ENCODE peak calls at places on chromosome 16, in nine cellular contexts. V is heart left ventricle, S is glutamatergic neuron, F is right atrium auricular region, A is nephron progenitor cell, Q is psoas muscle, J is upper lobe of right lung, I is fibroblast of mammary gland, P is AG10803. L is an unnamed sample.
A peak's percentile ranks its signal among the peaks of the same experiment; 100 is the strongest.

GRCh38 chr16:52563767-52564611 is 17.0 kb upstream of the TOX3 start:
- DNase-seq in A (no peak), J (no peak), S (no peak), I (no peak), F (no peak), Q (no peak), V (no peak), P (no peak), L (no peak)

GRCh38 chr16:35102780-35103403 is 1643.5 kb downstream of the TP53TG3F start:
- DNase-seq in I (no peak), A (no peak), P (no peak), V (no peak), J (no peak), S (no peak), F (no peak), Q (no peak), L (peak; percentile 16)

GRCh38 chr16:78094998-78095397 is 4.5 kb upstream of the WWOX start:
- DNase-seq in J (no peak), A (no peak), F (no peak), V (no peak), P (no peak), S (no peak), Q (no peak), I (no peak), L (no peak)

GRCh38 chr16:85924675-85925074 is 25.7 kb downstream of the IRF8 start:
- DNase-seq in V (no peak), S (no peak), A (no peak), P (peak; percentile 9), J (no peak), F (no peak), I (peak; percentile 31), Q (no peak), L (peak; percentile 70)

GRCh38 chr16:30755955-30756780 is 5.7 kb downstream of the CFAP119 start:
- DNase-seq in I (no peak), A (no peak), Q (no peak), F (no peak), V (no peak), S (no peak), P (no peak), J (peak; percentile 19), L (no peak)

GRCh38 chr16:81634380-81635121 is 144.5 kb upstream of the PLCG2 start:
- DNase-seq in S (no peak), A (no peak), Q (no peak), F (no peak), I (no peak), V (no peak), J (no peak), P (no peak), L (no peak)

GRCh38 chr16:87348616-87349157 is 31.5 kb upstream of the C16orf95 start:
- DNase-seq in F (no peak), A (no peak), J (no peak), P (no peak), Q (no peak), I (no peak), V (no peak), S (no peak), L (no peak)

GRCh38 chr16:5502467-5502869 is 404.9 kb upstream of the EEF2KMT start:
- DNase-seq in F (no peak), P (no peak), Q (no peak), J (no peak), A (peak; percentile 53), V (no peak), S (peak; percentile 62), I (no peak), L (peak; percentile 10)

GRCh38 chr16:17166095-17166494 is 304.7 kb downstream of the XYLT1 start:
- DNase-seq in Q (no peak), S (no peak), P (peak; percentile 15), F (no peak), J (no peak), V (no peak), I (peak; percentile 11), A (no peak), L (no peak)

GRCh38 chr16:69821844-69822173 is 59.7 kb downstream of the WWP2 start:
- DNase-seq in J (peak; percentile 9), V (no peak), A (no peak), F (no peak), P (no peak), Q (no peak), S (no peak), I (no peak), L (no peak)

GRCh38 chr16:82040296-82040695 is 5.2 kb downstream of the HSD17B2 start:
- DNase-seq in Q (no peak), S (no peak), F (no peak), I (no peak), A (no peak), J (no peak), P (no peak), V (no peak), L (no peak)

GRCh38 chr16:77584205-77584859 is 138.0 kb upstream of the NUDT7 start:
- DNase-seq in F (peak; percentile 65), A (peak; percentile 52), I (peak; percentile 79), P (peak; percentile 74), Q (no peak), J (no peak), S (peak; percentile 59), V (peak; percentile 19), L (peak; percentile 60)

GRCh38 chr16:102060-102855 is 24.2 kb downstream of the MPG start:
- DNase-seq in J (no peak), S (no peak), P (no peak), I (peak; percentile 75), A (no peak), Q (peak; percentile 67), V (peak; percentile 78), F (peak; percentile 82), L (no peak)

GRCh38 chr16:85428168-85428898 is 184.8 kb upstream of the GSE1 start:
- DNase-seq in P (no peak), J (peak; percentile 73), F (no peak), V (no peak), S (no peak), Q (peak; percentile 36), A (peak; percentile 47), I (peak; percentile 33), L (peak; percentile 78)

GRCh38 chr16:75801307-75801706 is 75.0 kb upstream of the CPHXL start:
- DNase-seq in J (no peak), P (no peak), Q (no peak), S (no peak), F (no peak), I (peak; percentile 16), A (no peak), V (no peak), L (no peak)

GRCh38 chr16:4505356-4506153 is 29.4 kb downstream of the HMOX2 start:
- DNase-seq in S (no peak), P (no peak), V (no peak), F (no peak), I (no peak), Q (no peak), J (no peak), A (no peak), L (peak; percentile 83)

GRCh38 chr16:11575223-11575589 is 11.5 kb downstream of the LITAF start:
- DNase-seq in J (peak; percentile 48), P (no peak), Q (no peak), A (no peak), F (no peak), V (no peak), S (no peak), I (no peak), L (no peak)

GRCh38 chr16:11665071-11665491 is 3.2 kb upstream of the SNN start:
- DNase-seq in Q (no peak), S (peak; percentile 94), P (no peak), V (no peak), F (no peak), I (no peak), J (no peak), A (no peak), L (peak; percentile 63)

GRCh38 chr16:65068151-65068740 is 53.6 kb downstream of the CDH11 start:
- DNase-seq in A (no peak), P (peak; percentile 94), V (no peak), F (no peak), S (no peak), Q (no peak), J (no peak), I (peak; percentile 88), L (no peak)
- TF ChIP-seq CTCF in A (no peak), P (no peak), V (no peak), F (no peak), S (no peak), Q (peak; percentile 21), J (no peak), I (no peak), L (no peak)

GRCh38 chr16:57957396-57958392 is 13.2 kb downstream of the CNGB1 start:
- DNase-seq in Q (no peak), J (peak; percentile 62), A (no peak), F (no peak), I (no peak), S (no peak), V (no peak), P (no peak), L (no peak)

GRCh38 chr16:57956270-57956808 is 14.6 kb downstream of the CNGB1 start:
- DNase-seq in V (no peak), F (no peak), Q (no peak), A (no peak), J (no peak), S (no peak), P (no peak), I (no peak), L (no peak)

GRCh38 chr16:57953857-57954256 is 17.1 kb downstream of the CNGB1 start:
- DNase-seq in S (no peak), P (no peak), A (no peak), J (no peak), V (no peak), F (no peak), I (no peak), Q (no peak), L (no peak)

GRCh38 chr16:57956924-57957323 is 14.0 kb downstream of the CNGB1 start:
- DNase-seq in A (no peak), J (peak; percentile 52), F (no peak), I (no peak), V (no peak), Q (no peak), P (no peak), S (no peak), L (no peak)

GRCh38 chr16:57955572-57955971 is 15.4 kb downstream of the CNGB1 start:
- DNase-seq in A (no peak), Q (no peak), I (no peak), P (no peak), V (no peak), F (no peak), S (no peak), J (peak; percentile 84), L (no peak)
- TF ChIP-seq CTCF in A (no peak), Q (no peak), I (no peak), P (no peak), V (no peak), F (no peak), S (no peak), J (peak; percentile 16), L (no peak)

DNA sequence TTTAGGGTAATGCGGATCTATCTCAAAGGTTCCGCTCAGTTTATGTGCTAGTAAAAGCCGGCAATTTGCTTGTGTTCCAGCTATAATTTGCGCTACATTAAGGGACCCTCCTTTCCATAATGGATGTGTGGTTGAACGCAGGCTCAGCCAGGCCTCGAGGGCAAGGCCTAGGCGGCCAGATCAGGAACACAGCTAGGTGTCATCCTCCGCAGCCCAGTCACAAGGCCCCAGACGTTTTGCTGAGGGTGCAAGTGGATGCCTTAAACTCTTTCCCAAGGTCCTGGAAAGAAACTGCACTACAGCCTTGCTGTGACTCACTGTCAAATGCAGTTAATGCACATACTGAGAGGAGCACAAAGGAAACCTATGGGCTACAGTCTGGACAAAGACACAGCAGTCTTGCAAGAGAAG is 132.1 kb upstream of the HS3ST2 start:
- DNase-seq in Q (no peak), F (no peak), S (peak; percentile 77), A (no peak), P (no peak), J (no peak), I (no peak), V (no peak), L (no peak)
- TF ChIP-seq CTCF in Q (no peak), F (no peak), S (no peak), A (no peak), P (no peak), J (no peak), I (no peak), V (no peak), L (no peak)

GRCh38 chr16:27699540-27699939 is 149.6 kb downstream of the KATNIP start:
- DNase-seq in P (no peak), F (no peak), V (no peak), I (no peak), A (no peak), S (no peak), Q (no peak), J (peak; percentile 38), L (no peak)
- TF ChIP-seq CTCF in P (no peak), F (no peak), V (no peak), I (no peak), A (no peak), S (no peak), Q (no peak), J (no peak), L (no peak)